ENCODE peak calls at places on chromosome 4, in four cellular contexts. M is hepatocyte, R is lower leg skin, N is ACHN. G is an unnamed sample.

GRCh38 chr4:52051615-52052474 is 741 bp downstream of the SPATA18 start:
- DNase-seq in R (peak; percentile 45), M (peak; percentile 90), N (peak; percentile 81), G (peak; percentile 88)

GRCh38 chr4:66567551-66567950 is 897.3 kb upstream of the EPHA5 start:
- DNase-seq in R (no peak), M (no peak), N (no peak), G (peak; percentile 24)

GRCh38 chr4:107349266-107349665 is 313.2 kb upstream of the DKK2 start:
- DNase-seq in R (no peak), M (no peak), N (no peak), G (no peak)

GRCh38 chr4:93261207-93261606 is 567.3 kb upstream of the ATOH1 start:
- DNase-seq in M (no peak), N (no peak), R (no peak), G (no peak)

GRCh38 chr4:74531952-74532794 is 87.2 kb downstream of the AREG start:
- DNase-seq in N (peak; percentile 85), R (no peak), M (peak; percentile 73), G (peak; percentile 85)

GRCh38 chr4:90349632-90350031 is 222.4 kb downstream of the CCSER1 start:
- DNase-seq in R (no peak), N (no peak), M (no peak), G (no peak)

GRCh38 chr4:176539091-176539784 is 219.5 kb downstream of the SPCS3 start:
- DNase-seq in R (no peak), M (no peak), N (no peak), G (no peak)

GRCh38 chr4:109079731-109080130 is 222.7 kb downstream of the COL25A1 start:
- DNase-seq in M (no peak), N (no peak), R (no peak), G (peak; percentile 71)

GRCh38 chr4:72767903-72768817 is 199.1 kb upstream of the ADAMTS3 start:
- DNase-seq in N (peak; percentile 92), M (no peak), R (no peak), G (no peak)

GRCh38 chr4:150211821-150212445 is 133.7 kb downstream of the DCLK2 start:
- DNase-seq in N (no peak), R (no peak), M (no peak), G (no peak)

GRCh38 chr4:105059337-105059736 is 87.3 kb upstream of the TET2 start:
- DNase-seq in M (no peak), R (no peak), N (no peak), G (no peak)

GRCh38 chr4:169963998-169964397 is 62.2 kb downstream of the MFAP3L start:
- DNase-seq in R (no peak), M (no peak), N (no peak), G (no peak)

G was measured in DMS53.